ENCODE peak calls at places on chromosomes 6 and 20, in five cellular contexts. N, L, G, M and E are unnamed samples.

GRCh38 chr6:145360865-145361264 is 374.5 kb downstream of the EPM2A start:
- DNase-seq in N (no peak), L (no peak), G (no peak), M (no peak), E (no peak)

GRCh38 chr6:134034951-134035822 is 17.2 kb downstream of the SLC2A12 start:
- DNase-seq in N (no peak), L (no peak), G (no peak), M (no peak), E (no peak)

GRCh38 chr6:169847773-169848380 is 96.5 kb downstream of the ERMARD start:
- DNase-seq in N (no peak), L (no peak), G (no peak), M (peak), E (no peak)

GRCh38 chr20:32538526-32538918 is 46.6 kb downstream of the NOL4L start:
- DNase-seq in N (peak), L (no peak), G (no peak), M (no peak), E (peak)

GRCh38 chr20:13995841-13996240 is 525 bp downstream of the MACROD2 start:
- DNase-seq in N (no peak), L (no peak), G (peak), M (peak), E (no peak)

GRCh38 chr6:124770131-124770530 is 192.1 kb upstream of the RNF217 start:
- DNase-seq in N (no peak), L (no peak), G (peak), M (no peak), E (no peak)

GRCh38 chr6:87897581-87898147 is 150.0 kb upstream of the SPACA1 start:
- DNase-seq in N (peak), L (peak), G (peak), M (no peak), E (peak)

GRCh38 chr6:52152692-52153091 is 33.5 kb upstream of the IL17A start:
- DNase-seq in N (no peak), L (no peak), G (peak), M (no peak), E (no peak)

GRCh38 chr6:79040083-79040482 is 38.0 kb downstream of the PHIP start:
- DNase-seq in N (peak), L (peak), G (peak), M (no peak), E (no peak)

GRCh38 chr20:33475381-33476160 is 14.3 kb upstream of the CBFA2T2 start:
- DNase-seq in N (no peak), L (no peak), G (no peak), M (no peak), E (no peak)

GRCh38 chr6:42984924-42985475 is 630 bp downstream of the PPP2R5D start:
- DNase-seq in N (no peak), L (no peak), G (peak), M (no peak), E (peak)

GRCh38 chr6:25788305-25788922 is 33.9 kb downstream of the SLC17A4 start:
- DNase-seq in N (peak), L (peak), G (peak), M (peak), E (peak)

GRCh38 chr20:7723284-7723683 is 217.0 kb downstream of the HAO1 start:
- DNase-seq in N (no peak), L (no peak), G (no peak), M (no peak), E (peak)

GRCh38 chr6:20313086-20313485 is 88.6 kb upstream of the E2F3 start:
- DNase-seq in N (no peak), L (no peak), G (no peak), M (no peak), E (no peak)

GRCh38 chr6:108113557-108114519 is 39.3 kb upstream of the OSTM1 start:
- DNase-seq in N (peak), L (peak), G (peak), M (no peak), E (peak)

GRCh38 chr20:22490287-22491187 is 93.8 kb downstream of the FOXA2 start:
- DNase-seq in N (no peak), L (no peak), G (no peak), M (peak), E (peak)

GRCh38 chr20:57250607-57251343 is 15.7 kb downstream of the BMP7 start:
- DNase-seq in N (no peak), L (no peak), G (peak), M (no peak), E (no peak)

GRCh38 chr6:23524556-23524955 is 601.5 kb upstream of the NRSN1 start:
- DNase-seq in N (no peak), L (no peak), G (no peak), M (no peak), E (no peak)

GRCh38 chr6:48113130-48113529 is 2.1 kb upstream of the PTCHD4 start:
- DNase-seq in N (no peak), L (no peak), G (no peak), M (no peak), E (no peak)

GRCh38 chr6:48111575-48111974 is 578 bp upstream of the PTCHD4 start:
- DNase-seq in N (no peak), L (peak), G (no peak), M (no peak), E (no peak)

GRCh38 chr6:48110436-48111142 is 408 bp downstream of the PTCHD4 start:
- DNase-seq in N (no peak), L (no peak), G (no peak), M (no peak), E (peak)

GRCh38 chr6:48111143-48111506 is at the start of gene PTCHD4:
- DNase-seq in N (peak), L (peak), G (no peak), M (no peak), E (peak)

DNA sequence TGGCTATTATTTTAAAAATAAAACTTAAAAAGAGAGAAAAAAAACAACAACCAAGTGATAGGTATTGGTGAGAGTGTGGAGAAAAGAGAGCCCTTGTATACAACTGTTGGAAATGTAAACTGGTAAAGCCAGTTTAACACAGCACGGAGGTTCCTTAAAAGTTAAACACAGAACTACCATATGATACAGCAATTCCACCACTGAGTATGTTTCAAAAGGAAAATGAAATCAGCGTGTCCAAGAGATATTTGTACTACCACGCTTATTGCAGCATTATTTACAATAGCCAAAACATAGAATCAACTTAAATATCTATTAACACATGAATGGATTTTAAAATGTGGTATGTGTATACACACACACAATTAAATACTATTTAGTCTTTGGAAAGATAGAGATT is 1.1 kb downstream of the PTCHD4 start:
- DNase-seq in N (no peak), L (no peak), G (no peak), M (no peak), E (peak)
- H3K4me3 ChIP-seq in N (peak), L (peak), G (no peak), M (no peak), E (peak)

GRCh38 chr20:62786100-62786499 is 10.2 kb upstream of the MRGBP start:
- DNase-seq in N (no peak), L (no peak), G (no peak), M (no peak), E (no peak)
- TF ChIP-seq CTCF in N (no peak), L (no peak), G (no peak), M (no peak), E (no peak)

GRCh38 chr6:47787620-47788497 is 6.0 kb downstream of the OPN5 start:
- DNase-seq in N (peak), L (peak), G (peak), M (peak), E (peak)
- H3K4me3 ChIP-seq in N (no peak), L (no peak), G (no peak), M (no peak), E (peak)

GRCh38 chr6:165678904-165679303 is 15.9 kb upstream of the PDE10A start:
- DNase-seq in N (no peak), L (no peak), G (no peak), M (no peak), E (no peak)

GRCh38 chr6:165678429-165678828 is 15.4 kb upstream of the PDE10A start:
- DNase-seq in N (no peak), L (no peak), G (no peak), M (no peak), E (no peak)

GRCh38 chr6:165680975-165681374 is 17.9 kb upstream of the PDE10A start:
- DNase-seq in N (no peak), L (no peak), G (no peak), M (no peak), E (no peak)

GRCh38 chr6:165677091-165677490 is 14.1 kb upstream of the PDE10A start:
- DNase-seq in N (no peak), L (no peak), G (no peak), M (no peak), E (no peak)

DNA sequence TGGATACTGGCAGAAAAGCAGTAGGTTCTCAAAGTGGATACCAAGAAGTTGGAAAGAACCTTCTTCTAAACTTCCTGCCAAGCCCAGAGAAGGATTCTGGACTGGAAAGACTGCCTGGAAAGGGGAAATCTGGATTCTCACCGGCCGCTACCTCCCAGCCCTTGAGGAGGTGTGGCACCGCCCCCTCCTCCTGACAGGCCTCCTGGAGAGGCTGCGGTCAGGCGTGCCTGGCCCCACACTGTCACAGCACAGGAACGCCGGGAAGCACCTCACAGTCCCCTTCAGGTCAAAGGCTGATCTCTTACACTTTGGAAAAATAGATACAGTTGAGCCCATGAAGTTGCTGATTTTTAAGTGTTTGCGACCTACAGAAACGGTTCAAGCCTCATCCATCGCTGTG is 16.3 kb upstream of the PDE10A start:
- DNase-seq in N (no peak), L (no peak), G (no peak), M (no peak), E (no peak)
- TF ChIP-seq CTCF in N (no peak), L (no peak), G (no peak), M (no peak), E (no peak)

GRCh38 chr6:122401104-122401503 is 1.7 kb downstream of the HSF2 start:
- DNase-seq in N (no peak), L (no peak), G (no peak), M (no peak), E (no peak)
- H3K4me3 ChIP-seq in N (no peak), L (no peak), G (peak), M (no peak), E (no peak)

GRCh38 chr6:111823831-111824607 is 49.2 kb downstream of the FYN start:
- DNase-seq in N (peak), L (peak), G (no peak), M (no peak), E (peak)

GRCh38 chr6:111824608-111825337 is 48.5 kb downstream of the FYN start:
- DNase-seq in N (no peak), L (peak), G (no peak), M (no peak), E (no peak)

GRCh38 chr6:111823012-111823411 is 50.2 kb downstream of the FYN start:
- DNase-seq in N (no peak), L (no peak), G (no peak), M (no peak), E (no peak)

GRCh38 chr6:111828799-111829198 is 44.5 kb downstream of the FYN start:
- DNase-seq in N (no peak), L (no peak), G (no peak), M (no peak), E (no peak)

DNA sequence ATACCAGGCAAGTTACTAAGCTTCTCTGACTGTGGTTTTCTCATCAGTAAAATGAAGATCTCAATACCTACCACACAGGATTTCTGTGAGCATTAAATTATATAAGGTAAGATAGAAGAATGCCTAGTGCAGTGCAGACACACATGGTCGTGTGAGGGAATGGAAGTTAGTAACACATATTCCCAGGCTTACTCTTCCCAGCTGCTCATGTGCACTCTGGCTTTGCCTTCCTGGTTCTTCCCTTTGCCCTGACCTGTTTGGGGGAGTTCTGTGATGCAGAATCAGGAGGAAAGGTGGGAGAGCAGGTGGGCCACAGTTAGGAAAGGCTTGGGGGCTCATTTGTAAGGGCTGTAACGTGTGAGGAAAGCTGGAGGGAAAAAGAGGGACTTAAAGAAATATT is 47.8 kb downstream of the FYN start:
- DNase-seq in N (no peak), L (no peak), G (no peak), M (no peak), E (no peak)
- TF ChIP-seq CTCF in N (no peak), L (no peak), G (no peak), M (no peak), E (no peak)

GRCh38 chr6:32847004-32847403 is 3.2 kb upstream of the PSMB8 start:
- DNase-seq in N (no peak), L (no peak), G (no peak), M (no peak), E (no peak)

GRCh38 chr6:32843321-32843978 is 397 bp downstream of the PSMB8 start:
- DNase-seq in N (no peak), L (no peak), G (no peak), M (no peak), E (peak)

GRCh38 chr6:32843979-32844838 is at the start of gene PSMB8:
- DNase-seq in N (peak), L (peak), G (peak), M (peak), E (peak)

GRCh38 chr6:32845381-32845884 is 1.6 kb upstream of the PSMB8 start:
- DNase-seq in N (no peak), L (no peak), G (no peak), M (no peak), E (no peak)

GRCh38 chr6:32844839-32845372 is 1.1 kb upstream of the PSMB8 start:
- DNase-seq in N (no peak), L (no peak), G (no peak), M (no peak), E (no peak)
- H3K4me3 ChIP-seq in N (peak), L (peak), G (peak), M (peak), E (peak)

DNA sequence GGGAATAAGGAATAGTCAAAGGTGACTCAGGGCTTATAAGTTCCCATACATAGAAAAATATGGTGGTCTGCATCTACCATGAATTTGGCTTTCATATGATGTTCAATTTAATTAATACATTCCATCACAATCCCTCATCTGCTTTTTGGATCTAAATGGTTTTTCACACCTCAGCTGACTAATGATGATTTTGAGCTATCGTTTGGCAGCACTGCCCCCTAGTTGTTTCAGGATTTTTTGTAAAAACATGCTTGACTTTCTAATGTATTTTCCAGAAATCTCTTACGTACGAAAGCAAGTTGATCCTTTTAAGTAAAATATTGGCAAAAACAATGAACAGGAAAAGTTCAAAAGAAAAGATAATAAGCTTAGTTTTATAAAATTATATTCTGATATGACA is 408.6 kb upstream of the ADGRB3 start:
- DNase-seq in N (no peak), L (no peak), G (peak), M (no peak), E (peak)
- TF ChIP-seq CTCF in N (peak), L (no peak), G (peak), M (no peak), E (peak)

GRCh38 chr6:138891255-138891986 is 95.5 kb downstream of the ECT2L start:
- DNase-seq in N (peak), L (peak), G (no peak), M (no peak), E (no peak)
- H3K4me3 ChIP-seq in N (no peak), L (no peak), G (no peak), M (no peak), E (no peak)

GRCh38 chr6:1324926-1325325 is 13.0 kb downstream of the FOXQ1 start:
- DNase-seq in N (no peak), L (no peak), G (no peak), M (no peak), E (peak)
- TF ChIP-seq CTCF in N (no peak), L (no peak), G (no peak), M (no peak), E (no peak)